ENCODE peak calls at places on chromosomes 4 and X, in nine cellular contexts. T, I, M, P, E, S, U, X and N are unnamed samples.
A peak's percentile ranks its signal among the peaks of the same experiment; 100 is the strongest.

GRCh38 chrX:131262738-131263679 is 26.1 kb downstream of the IGSF1 start:
- DNase-seq in T (no peak), I (peak; percentile 16), M (peak; percentile 18), P (no peak), E (no peak), S (peak; percentile 58), U (no peak), X (peak; percentile 16), N (peak; percentile 62)

GRCh38 chr4:4392501-4393183 is 5.7 kb downstream of the NSG1 start:
- DNase-seq in T (no peak), I (no peak), M (no peak), P (no peak), E (no peak), S (no peak), U (no peak), X (no peak), N (peak; percentile 8)

GRCh38 chr4:114563536-114564315 is 34.9 kb upstream of the UGT8 start:
- DNase-seq in T (peak; percentile 43), I (no peak), M (peak; percentile 37), P (no peak), E (no peak), S (peak; percentile 18), U (no peak), X (no peak), N (peak; percentile 24)

GRCh38 chrX:46330981-46331380 is 214.2 kb downstream of the ZNF674 start:
- DNase-seq in T (no peak), I (no peak), M (no peak), P (no peak), E (no peak), S (no peak), U (no peak), X (no peak), N (no peak)

GRCh38 chrX:39445336-39445735 is 644.1 kb downstream of the MID1IP1 start:
- DNase-seq in T (peak; percentile 7), I (no peak), M (peak; percentile 3), P (peak; percentile 25), E (no peak), S (peak; percentile 15), U (no peak), X (no peak), N (peak; percentile 17)

GRCh38 chrX:44949125-44949524 is 76.1 kb downstream of the KDM6A start:
- DNase-seq in T (no peak), I (no peak), M (no peak), P (no peak), E (no peak), S (no peak), U (no peak), X (no peak), N (no peak)

GRCh38 chr4:164095313-164096110 is 601.0 kb downstream of the TMA16 start:
- DNase-seq in T (no peak), I (no peak), M (no peak), P (no peak), E (no peak), S (no peak), U (no peak), X (no peak), N (no peak)

GRCh38 chr4:64777286-64777685 is 368.0 kb upstream of the TECRL start:
- DNase-seq in T (peak; percentile 12), I (no peak), M (no peak), P (no peak), E (no peak), S (no peak), U (no peak), X (no peak), N (no peak)

GRCh38 chr4:139275281-139275735 is 4.7 kb downstream of the MGARP start:
- DNase-seq in T (no peak), I (no peak), M (no peak), P (no peak), E (no peak), S (no peak), U (no peak), X (no peak), N (no peak)

GRCh38 chrX:127570276-127570675 is 481.9 kb downstream of the ACTRT1 start:
- DNase-seq in T (no peak), I (no peak), M (no peak), P (no peak), E (no peak), S (no peak), U (no peak), X (no peak), N (no peak)

GRCh38 chrX:17968367-17968766 is 107.3 kb upstream of the RAI2 start:
- DNase-seq in T (no peak), I (no peak), M (no peak), P (no peak), E (no peak), S (no peak), U (no peak), X (no peak), N (no peak)